ENCODE peak calls at places on chromosomes 4 and X, in four cellular contexts. W is stimulated activated CD4-positive, alpha-beta T cell treated with anti-CD3 and anti-CD28 coated beads, Interleukin-12 subunit alpha, Interleukin-12 subunit beta, amount 100 ng/mL, for 4 hours; B is T-helper 2 cell; K is NCI-H2081. Z is an unnamed sample.

GRCh38 chr4:138224614-138225013 is 17.5 kb downstream of the SLC7A11 start:
- DNase-seq in W (no peak), K (no peak), B (no peak), Z (no peak)

GRCh38 chrX:152072236-152072635 is 66.1 kb downstream of the MAGEA10 start:
- DNase-seq in B (no peak), W (no peak), K (no peak), Z (no peak)

GRCh38 chr4:91222019-91222418 is 1081.7 kb upstream of the GRID2 start:
- DNase-seq in B (no peak), W (no peak), K (no peak), Z (no peak)

GRCh38 chr4:4647041-4647440 is 105.2 kb upstream of the STX18 start:
- DNase-seq in B (no peak), K (no peak), W (no peak), Z (no peak)

GRCh38 chr4:24202579-24202978 is 312.7 kb upstream of the PPARGC1A start:
- DNase-seq in K (no peak), W (no peak), B (no peak), Z (no peak)

GRCh38 chr4:8012517-8012916 is 72.9 kb upstream of the AFAP1 start:
- DNase-seq in W (no peak), B (no peak), K (no peak), Z (no peak)

GRCh38 chr4:100870940-100871772 is 353.3 kb upstream of the EMCN start:
- DNase-seq in K (no peak), B (no peak), W (no peak), Z (no peak)

GRCh38 chrX:136250191-136251041 is 784 bp downstream of the MAP7D3 start:
- DNase-seq in K (no peak), B (no peak), W (peak), Z (peak)

GRCh38 chrX:154986826-154987575 is 35.5 kb downstream of the F8 start:
- DNase-seq in B (no peak), W (no peak), K (no peak), Z (no peak)

GRCh38 chr4:42519803-42520417 is 122.6 kb downstream of the SHISA3 start:
- DNase-seq in W (peak), K (peak), B (no peak), Z (no peak)

GRCh38 chr4:169115897-169116254 is 105.8 kb upstream of the CBR4 start:
- DNase-seq in K (no peak), W (no peak), B (no peak), Z (no peak)

GRCh38 chr4:32858971-32859370 is 2138.8 kb downstream of the PCDH7 start:
- DNase-seq in B (no peak), W (no peak), K (no peak), Z (no peak)

GRCh38 chr4:156347412-156348075 is 393.9 kb upstream of the CTSO start:
- DNase-seq in W (no peak), B (no peak), K (no peak), Z (no peak)

GRCh38 chr4:125770814-125771398 is 456.2 kb downstream of the FAT4 start:
- DNase-seq in K (no peak), B (no peak), W (no peak), Z (no peak)

GRCh38 chr4:6804082-6804752 is 21.7 kb downstream of the KIAA0232 start:
- DNase-seq in B (no peak), K (no peak), W (no peak), Z (no peak)

GRCh38 chr4:81565137-81565870 is 93.6 kb upstream of the RASGEF1B start:
- DNase-seq in W (no peak), B (no peak), K (no peak), Z (no peak)

GRCh38 chrX:113548308-113549015 is 707.8 kb upstream of the AMOT start:
- DNase-seq in K (no peak), B (no peak), W (no peak), Z (no peak)

GRCh38 chr4:24889991-24890390 is 22.9 kb downstream of the CCDC149 start:
- DNase-seq in W (no peak), K (no peak), B (no peak), Z (no peak)

GRCh38 chr4:38590017-38590416 is 74.0 kb upstream of the KLF3 start:
- DNase-seq in W (no peak), K (no peak), B (no peak), Z (no peak)

GRCh38 chr4:19850909-19851308 is 400.8 kb upstream of the SLIT2 start:
- DNase-seq in W (no peak), B (no peak), K (no peak), Z (no peak)

GRCh38 chr4:82951196-82951595 is 50.7 kb downstream of the THAP9 start:
- DNase-seq in B (no peak), K (no peak), W (no peak), Z (no peak)

GRCh38 chrX:106170318-106170717 is 2.2 kb downstream of the PWWP3B start:
- DNase-seq in W (no peak), B (no peak), K (peak), Z (no peak)

GRCh38 chrX:139766545-139766983 is 58.6 kb upstream of the MCF2 start:
- DNase-seq in B (peak), W (no peak), K (no peak), Z (peak)

GRCh38 chr4:19193274-19193962 is 1058.3 kb upstream of the SLIT2 start:
- DNase-seq in W (no peak), B (no peak), K (no peak), Z (no peak)

GRCh38 chr4:137125011-137125410 is 407.3 kb downstream of the PCDH18 start:
- DNase-seq in W (no peak), B (no peak), K (no peak), Z (no peak)

GRCh38 chrX:41695464-41695863 is 6.7 kb downstream of the GPR34 start:
- DNase-seq in B (peak), K (no peak), W (no peak), Z (no peak)

GRCh38 chrX:20139966-20140365 is 1.7 kb downstream of the EIF1AX start:
- DNase-seq in B (no peak), K (no peak), W (no peak), Z (no peak)